ENCODE peak calls at places on chromosomes 2 and 18, in seven cellular contexts. M, P, U, H, E, B and C are unnamed samples.

GRCh38 chr2:50529600-50530218 is 502.2 kb downstream of the NRXN1 start:
- DNase-seq in H (peak; percentile 43), U (peak; percentile 48), B (peak; percentile 19), M (no peak), P (no peak), E (peak; percentile 29), C (peak; percentile 1)

GRCh38 chr2:64542071-64543005 is 18.2 kb downstream of the AFTPH start:
- DNase-seq in P (no peak), H (no peak), E (no peak), U (peak; percentile 66), B (no peak), M (no peak), C (no peak)

GRCh38 chr18:63146185-63146584 is 173.4 kb downstream of the BCL2 start:
- DNase-seq in E (no peak), H (no peak), B (no peak), P (no peak), M (no peak), U (no peak), C (no peak)

GRCh38 chr2:169705927-169706326 is 11.7 kb downstream of the PHOSPHO2 start:
- DNase-seq in H (no peak), M (no peak), B (no peak), P (no peak), E (no peak), U (no peak), C (no peak)

GRCh38 chr18:23703057-23703986 is 14.1 kb downstream of the LAMA3 start:
- DNase-seq in E (peak; percentile 40), H (peak; percentile 71), B (peak; percentile 67), P (no peak), U (peak; percentile 50), M (no peak), C (peak; percentile 64)

GRCh38 chr2:74006424-74006823 is 21.7 kb downstream of the TET3 start:
- DNase-seq in U (no peak), B (no peak), E (no peak), H (no peak), P (no peak), M (no peak), C (no peak)

GRCh38 chr2:102736607-102737409 is 25.0 kb upstream of the TMEM182 start:
- DNase-seq in M (no peak), P (peak; percentile 57), E (peak; percentile 96), H (peak; percentile 47), B (peak; percentile 94), U (peak; percentile 80), C (peak; percentile 70)

GRCh38 chr2:173151671-173152398 is 76.2 kb downstream of the MAP3K20 start:
- DNase-seq in M (no peak), U (no peak), H (peak; percentile 46), B (no peak), E (no peak), P (no peak), C (no peak)

GRCh38 chr2:204022550-204022949 is 86.0 kb downstream of the ICOS start:
- DNase-seq in B (no peak), U (no peak), M (no peak), P (no peak), E (no peak), H (no peak), C (no peak)

GRCh38 chr2:144959416-144959815 is 439.5 kb upstream of the ZEB2 start:
- DNase-seq in E (no peak), H (no peak), U (no peak), M (no peak), B (no peak), P (no peak), C (no peak)

GRCh38 chr2:27613985-27614384 is 14.8 kb downstream of the CCDC121 start:
- DNase-seq in P (no peak), H (no peak), B (no peak), M (no peak), U (peak; percentile 21), E (no peak), C (no peak)

GRCh38 chr2:137981112-137981679 is 16.9 kb downstream of the HNMT start:
- DNase-seq in H (no peak), B (no peak), U (no peak), P (no peak), E (no peak), M (no peak), C (no peak)

GRCh38 chr2:17877811-17878221 is 651 bp upstream of the KCNS3 start:
- DNase-seq in U (no peak), P (no peak), H (no peak), B (peak; percentile 41), M (no peak), E (no peak), C (peak; percentile 12)

GRCh38 chr18:76658627-76659026 is 163.6 kb upstream of the ZNF516 start:
- DNase-seq in E (peak; percentile 16), U (no peak), M (no peak), P (no peak), H (no peak), B (peak; percentile 37), C (no peak)

GRCh38 chr2:76314621-76315020 is 603.9 kb upstream of the GCFC2 start:
- DNase-seq in U (no peak), H (no peak), M (no peak), E (no peak), P (no peak), B (no peak), C (no peak)

GRCh38 chr18:8808001-8808400 is 102.6 kb downstream of the MTCL1 start:
- DNase-seq in B (peak; percentile 79), P (no peak), U (no peak), M (no peak), H (no peak), E (no peak), C (no peak)

GRCh38 chr18:60570172-60570571 is 197.6 kb upstream of the MC4R start:
- DNase-seq in E (no peak), M (no peak), U (no peak), B (no peak), P (no peak), H (no peak), C (no peak)

GRCh38 chr18:60563082-60563481 is 190.5 kb upstream of the MC4R start:
- DNase-seq in E (no peak), P (no peak), U (no peak), B (no peak), M (no peak), H (no peak), C (no peak)

DNA sequence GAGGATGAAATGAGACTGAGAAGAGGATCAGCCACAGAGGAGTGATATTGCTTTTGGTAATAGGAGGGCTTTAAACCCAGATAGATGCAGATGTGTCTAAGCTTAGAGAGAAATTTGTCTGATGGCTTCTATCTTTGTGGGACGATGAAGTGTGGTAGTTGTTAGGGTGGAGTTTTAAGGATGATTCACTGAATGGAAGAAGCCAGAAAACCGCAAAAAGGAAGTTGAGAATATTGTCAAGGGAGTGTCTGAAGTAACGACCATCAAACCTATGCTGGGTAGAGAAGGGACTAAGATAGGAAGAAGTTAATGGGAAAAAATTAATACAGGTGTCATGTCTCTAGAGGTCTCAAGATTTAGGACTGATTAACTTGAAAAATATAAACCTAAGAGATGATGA is 195.6 kb upstream of the MC4R start:
- DNase-seq in P (no peak), H (no peak), M (no peak), E (no peak), U (no peak), B (no peak), C (no peak)
- TF ChIP-seq JUND in P (no peak), H (no peak), M (no peak), E (no peak), U (no peak), B (no peak), C (no peak)

GRCh38 chr2:187369471-187369870 is 78.6 kb downstream of the CALCRL start:
- DNase-seq in U (no peak), H (no peak), B (no peak), P (no peak), E (no peak), M (no peak), C (no peak)
- TF ChIP-seq JUND in U (no peak), H (no peak), B (no peak), P (no peak), E (no peak), M (no peak), C (no peak)

GRCh38 chr2:231344851-231345250 is 50.7 kb upstream of the B3GNT7 start:
- DNase-seq in P (no peak), M (no peak), H (no peak), B (no peak), E (no peak), U (no peak), C (no peak)

GRCh38 chr2:231351648-231352047 is 43.9 kb upstream of the B3GNT7 start:
- DNase-seq in M (no peak), B (no peak), E (no peak), P (no peak), U (no peak), H (no peak), C (no peak)

GRCh38 chr2:231347081-231347480 is 48.4 kb upstream of the B3GNT7 start:
- DNase-seq in B (peak; percentile 68), H (no peak), U (no peak), E (peak; percentile 50), P (no peak), M (no peak), C (no peak)

GRCh38 chr2:231348173-231348572 is 47.3 kb upstream of the B3GNT7 start:
- DNase-seq in B (no peak), U (peak; percentile 28), H (no peak), M (no peak), P (no peak), E (no peak), C (no peak)

DNA sequence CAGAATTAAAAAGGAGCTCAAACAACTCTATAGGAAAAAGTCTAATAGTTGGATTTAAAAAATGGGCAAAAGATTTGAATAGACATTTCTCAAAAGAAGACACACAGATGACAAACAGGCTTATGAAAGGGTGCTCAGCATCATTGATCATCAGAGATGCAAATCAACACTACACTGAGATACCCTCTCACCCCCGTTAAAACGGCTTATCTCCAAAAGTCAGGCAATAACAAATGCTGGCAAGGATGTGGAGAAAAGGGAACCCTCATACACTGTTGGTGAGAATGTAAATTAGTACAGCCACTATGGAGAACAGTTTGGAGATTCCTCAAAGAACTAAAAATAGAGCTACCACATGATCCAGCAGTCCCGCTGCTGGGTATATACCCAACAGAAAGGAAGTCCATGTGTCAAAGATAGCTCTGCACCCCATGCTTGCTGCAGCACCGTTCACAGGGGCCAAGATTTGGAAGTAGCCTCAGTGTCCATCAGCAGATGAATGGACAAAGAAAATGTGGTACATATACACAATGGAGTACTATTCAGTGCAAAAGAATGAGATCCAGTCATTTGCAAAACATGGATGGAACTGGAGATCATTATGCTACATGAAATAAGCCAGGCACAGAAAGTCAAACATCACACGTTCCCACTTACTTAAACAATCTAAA is 46.7 kb upstream of the B3GNT7 start:
- DNase-seq in H (no peak), B (no peak), M (no peak), U (no peak), E (no peak), P (no peak), C (no peak)
- TF ChIP-seq JUND in H (no peak), B (no peak), M (no peak), U (no peak), E (no peak), P (no peak), C (no peak)

DNA sequence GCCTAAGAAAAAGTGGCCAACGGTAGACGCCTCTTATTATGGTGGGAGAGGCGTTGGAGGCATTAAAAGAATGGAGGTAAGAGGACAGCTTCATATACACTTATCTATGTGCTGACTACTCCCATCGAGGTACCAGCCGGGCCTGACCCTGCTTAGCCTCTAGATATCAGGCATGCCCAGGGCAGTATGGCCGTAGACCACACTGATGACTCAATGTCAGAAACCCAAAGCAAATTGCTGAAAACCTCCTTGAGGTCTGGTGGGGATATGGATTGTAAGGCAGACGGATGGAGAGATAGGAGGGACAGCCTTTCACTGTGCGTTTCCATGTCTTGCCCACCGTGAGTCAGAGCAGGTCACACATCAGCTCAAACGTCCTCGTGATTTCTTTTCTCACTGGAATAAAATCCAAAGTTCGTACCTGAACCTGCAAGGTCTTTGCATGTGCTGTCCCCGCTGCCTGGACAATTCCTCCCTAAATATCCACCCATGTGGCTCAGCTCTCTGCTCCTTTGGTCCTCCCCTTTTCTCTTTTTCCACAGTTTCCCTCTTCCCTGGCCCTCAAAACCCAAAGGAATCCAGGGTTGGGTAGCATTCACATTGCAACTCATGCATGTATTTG is 168.9 kb downstream of the ANTXR1 start:
- DNase-seq in P (no peak), H (no peak), U (no peak), B (no peak), M (no peak), E (peak; percentile 21), C (no peak)
- TF ChIP-seq JUND in P (no peak), H (no peak), U (no peak), B (no peak), M (no peak), E (peak; percentile 84), C (no peak)